ENCODE peak calls at places on chromosomes 12 and 14, in ten cellular contexts. B is NCI-H1092; T is fibroblast of the aortic adventitia; C is mesenchymal stem cell; X is adrenal gland; S is AG08395; Q is posterior vena cava; M is EL; I is iPS DF 6.9; U is activated naive CD8-positive, alpha-beta T cell treated with anti-CD3 and anti-CD28 coated beads, Interleukin-2, amount 50 U/mL, for 24 hours. O is an unnamed sample.

GRCh38 chr12:27245039-27245438 is 953 bp downstream of the STK38L start:
- DNase-seq in B (no peak), T (peak; percentile 23), C (peak; percentile 24), X (no peak), S (no peak), Q (no peak), M (no peak), I (no peak), U (no peak), O (no peak)

GRCh38 chr14:60561845-60562746 is 53.1 kb downstream of the SIX6 start:
- DNase-seq in B (peak; percentile 81), T (peak; percentile 94), C (peak; percentile 63), X (peak; percentile 22), S (peak; percentile 61), Q (peak; percentile 84), M (peak; percentile 56), I (peak; percentile 58), U (peak; percentile 7), O (peak; percentile 65)

GRCh38 chr14:53064461-53064860 is 88.7 kb downstream of the DDHD1 start:
- DNase-seq in B (no peak), T (no peak), C (no peak), X (no peak), S (no peak), Q (no peak), M (no peak), I (no peak), U (no peak), O (no peak)

GRCh38 chr12:46351861-46352595 is 20.5 kb downstream of the SLC38A2 start:
- DNase-seq in B (no peak), T (peak; percentile 28), C (peak; percentile 52), X (no peak), S (no peak), Q (no peak), M (no peak), I (no peak), U (no peak), O (no peak)

GRCh38 chr12:103973909-103974308 is 8.2 kb downstream of the TDG start:
- DNase-seq in B (no peak), T (no peak), C (no peak), X (no peak), S (no peak), Q (no peak), M (no peak), I (no peak), U (no peak), O (no peak)

GRCh38 chr14:53605562-53605961 is 351.1 kb downstream of the BMP4 start:
- DNase-seq in B (no peak), T (no peak), C (no peak), X (no peak), S (no peak), Q (no peak), M (no peak), I (no peak), U (no peak), O (no peak)

GRCh38 chr14:41718477-41719166 is 111.9 kb downstream of the LRFN5 start:
- DNase-seq in B (peak; percentile 83), T (no peak), C (no peak), X (no peak), S (no peak), Q (no peak), M (no peak), I (no peak), U (no peak), O (no peak)

GRCh38 chr14:100047600-100047999 is 17.6 kb upstream of the EVL start:
- DNase-seq in B (no peak), T (no peak), C (no peak), X (no peak), S (no peak), Q (no peak), M (no peak), I (no peak), U (no peak), O (no peak)

GRCh38 chr12:123571343-123571813 is 13.0 kb upstream of the TMED2 start:
- DNase-seq in B (no peak), T (peak; percentile 86), C (peak; percentile 89), X (peak; percentile 66), S (peak; percentile 74), Q (peak; percentile 89), M (peak; percentile 75), I (peak; percentile 25), U (no peak), O (peak; percentile 78)

GRCh38 chr14:44912041-44912869 is 49.5 kb downstream of the KLHL28 start:
- DNase-seq in B (no peak), T (no peak), C (no peak), X (peak; percentile 17), S (no peak), Q (no peak), M (no peak), I (no peak), U (no peak), O (no peak)